ENCODE peak calls at places on chromosome 17, in four cellular contexts. One of them, this sample, is unnamed.
A peak's percentile ranks its signal among the peaks of the same experiment; 100 is the strongest.

GRCh38 chr17:56577810-56578209 is 15.7 kb upstream of the NOG start:
- DNase-seq in CD4-positive, alpha-beta T cell: no peak
- DNase-seq in esophagus muscularis mucosa: no peak
- DNase-seq in dorsolateral prefrontal cortex: no peak
- DNase-seq in this sample: no peak

GRCh38 chr17:19310151-19310550 is 52.4 kb downstream of the B9D1 start:
- DNase-seq in CD4-positive, alpha-beta T cell: no peak
- DNase-seq in esophagus muscularis mucosa: no peak
- DNase-seq in dorsolateral prefrontal cortex: peak; percentile 37
- DNase-seq in this sample: no peak

GRCh38 chr17:2183346-2183745 is 120.2 kb downstream of the SMG6 start:
- DNase-seq in CD4-positive, alpha-beta T cell: no peak
- DNase-seq in esophagus muscularis mucosa: no peak
- DNase-seq in dorsolateral prefrontal cortex: no peak
- DNase-seq in this sample: no peak

GRCh38 chr17:16288860-16289571 is 64.3 kb downstream of the CENPV start:
- DNase-seq in CD4-positive, alpha-beta T cell: no peak
- DNase-seq in esophagus muscularis mucosa: no peak
- DNase-seq in dorsolateral prefrontal cortex: no peak
- DNase-seq in this sample: no peak

GRCh38 chr17:32684087-32684828 is 192.7 kb downstream of the MYO1D start:
- DNase-seq in CD4-positive, alpha-beta T cell: no peak
- DNase-seq in esophagus muscularis mucosa: no peak
- DNase-seq in dorsolateral prefrontal cortex: no peak
- DNase-seq in this sample: no peak

GRCh38 chr17:404703-405102 is 52.1 kb upstream of the RPH3AL start:
- DNase-seq in CD4-positive, alpha-beta T cell: no peak
- DNase-seq in esophagus muscularis mucosa: no peak
- DNase-seq in dorsolateral prefrontal cortex: no peak
- DNase-seq in this sample: no peak

GRCh38 chr17:49775546-49776260 is 11.8 kb upstream of the FAM117A start:
- DNase-seq in CD4-positive, alpha-beta T cell: no peak
- DNase-seq in esophagus muscularis mucosa: no peak
- DNase-seq in dorsolateral prefrontal cortex: no peak
- DNase-seq in this sample: no peak

GRCh38 chr17:69551212-69552010 is 136.9 kb downstream of the MAP2K6 start:
- DNase-seq in CD4-positive, alpha-beta T cell: no peak
- DNase-seq in esophagus muscularis mucosa: no peak
- DNase-seq in dorsolateral prefrontal cortex: no peak
- DNase-seq in this sample: no peak

GRCh38 chr17:64491995-64492394 is 4.9 kb downstream of the POLG2 start:
- DNase-seq in CD4-positive, alpha-beta T cell: no peak
- DNase-seq in esophagus muscularis mucosa: no peak
- DNase-seq in dorsolateral prefrontal cortex: no peak
- DNase-seq in this sample: no peak

GRCh38 chr17:48818361-48818841 is 1.4 kb upstream of the TTLL6 start:
- DNase-seq in CD4-positive, alpha-beta T cell: no peak
- DNase-seq in esophagus muscularis mucosa: no peak
- DNase-seq in dorsolateral prefrontal cortex: no peak
- DNase-seq in this sample: no peak

GRCh38 chr17:69909389-69909788 is 165.6 kb upstream of the KCNJ16 start:
- DNase-seq in CD4-positive, alpha-beta T cell: no peak
- DNase-seq in esophagus muscularis mucosa: no peak
- DNase-seq in dorsolateral prefrontal cortex: no peak
- DNase-seq in this sample: no peak

GRCh38 chr17:81137248-81137647 is 28.1 kb upstream of the PVALEF start:
- DNase-seq in CD4-positive, alpha-beta T cell: no peak
- DNase-seq in esophagus muscularis mucosa: no peak
- DNase-seq in dorsolateral prefrontal cortex: no peak
- DNase-seq in this sample: no peak

GRCh38 chr17:6455321-6455705 is 11.1 kb downstream of the PIMREG start:
- DNase-seq in CD4-positive, alpha-beta T cell: peak; percentile 30
- DNase-seq in esophagus muscularis mucosa: no peak
- DNase-seq in dorsolateral prefrontal cortex: no peak
- DNase-seq in this sample: no peak

GRCh38 chr17:22704674-22705073 is 1012.4 kb downstream of the KCNJ18 start:
- DNase-seq in CD4-positive, alpha-beta T cell: no peak
- DNase-seq in esophagus muscularis mucosa: no peak
- DNase-seq in dorsolateral prefrontal cortex: no peak
- DNase-seq in this sample: no peak

GRCh38 chr17:7852262-7852670 is 2.6 kb upstream of the TMEM88 start:
- DNase-seq in CD4-positive, alpha-beta T cell: peak; percentile 14
- DNase-seq in esophagus muscularis mucosa: no peak
- DNase-seq in dorsolateral prefrontal cortex: no peak
- DNase-seq in this sample: no peak

GRCh38 chr17:6542577-6542976 is 13.8 kb downstream of the PITPNM3 start:
- DNase-seq in CD4-positive, alpha-beta T cell: no peak
- DNase-seq in esophagus muscularis mucosa: no peak
- DNase-seq in dorsolateral prefrontal cortex: peak; percentile 4
- DNase-seq in this sample: no peak

GRCh38 chr17:29569245-29569950 is 897 bp downstream of the TP53I13 start:
- DNase-seq in CD4-positive, alpha-beta T cell: no peak
- DNase-seq in esophagus muscularis mucosa: no peak
- DNase-seq in dorsolateral prefrontal cortex: peak; percentile 39
- DNase-seq in this sample: peak; percentile 22

GRCh38 chr17:66308856-66309255 is 6.4 kb downstream of the PRKCA start:
- DNase-seq in CD4-positive, alpha-beta T cell: no peak
- DNase-seq in esophagus muscularis mucosa: no peak
- DNase-seq in dorsolateral prefrontal cortex: no peak
- DNase-seq in this sample: no peak

GRCh38 chr17:7969434-7969833 is 33.0 kb upstream of the GUCY2D start:
- DNase-seq in CD4-positive, alpha-beta T cell: no peak
- DNase-seq in esophagus muscularis mucosa: no peak
- DNase-seq in dorsolateral prefrontal cortex: no peak
- DNase-seq in this sample: no peak

GRCh38 chr17:48542956-48543853 is 1.7 kb downstream of the HOXB2 start:
- DNase-seq in CD4-positive, alpha-beta T cell: peak; percentile 18
- DNase-seq in esophagus muscularis mucosa: no peak
- DNase-seq in dorsolateral prefrontal cortex: no peak
- DNase-seq in this sample: no peak

GRCh38 chr17:83198366-83199341 is 119.2 kb downstream of the METRNL start:
- DNase-seq in CD4-positive, alpha-beta T cell: no peak
- DNase-seq in esophagus muscularis mucosa: no peak
- DNase-seq in dorsolateral prefrontal cortex: peak; percentile 32
- DNase-seq in this sample: peak; percentile 21

GRCh38 chr17:42845556-42845917 is 1.2 kb downstream of the AOC2 start:
- DNase-seq in CD4-positive, alpha-beta T cell: no peak
- DNase-seq in esophagus muscularis mucosa: no peak
- DNase-seq in dorsolateral prefrontal cortex: no peak
- DNase-seq in this sample: no peak

GRCh38 chr17:7034955-7035590 is 742 bp upstream of the SLC16A13 start:
- DNase-seq in CD4-positive, alpha-beta T cell: no peak
- DNase-seq in esophagus muscularis mucosa: no peak
- DNase-seq in dorsolateral prefrontal cortex: no peak
- DNase-seq in this sample: no peak

GRCh38 chr17:68646626-68647526 is 45.7 kb upstream of the FAM20A start:
- DNase-seq in CD4-positive, alpha-beta T cell: no peak
- DNase-seq in esophagus muscularis mucosa: no peak
- DNase-seq in dorsolateral prefrontal cortex: no peak
- DNase-seq in this sample: no peak

GRCh38 chr17:38425744-38426143 is 2.5 kb upstream of the ARHGAP23 start:
- DNase-seq in CD4-positive, alpha-beta T cell: no peak
- DNase-seq in esophagus muscularis mucosa: no peak
- DNase-seq in dorsolateral prefrontal cortex: no peak
- DNase-seq in this sample: no peak

GRCh38 chr17:13420294-13421277 is 181.1 kb downstream of the HS3ST3A1 start:
- DNase-seq in CD4-positive, alpha-beta T cell: no peak
- DNase-seq in esophagus muscularis mucosa: no peak
- DNase-seq in dorsolateral prefrontal cortex: no peak
- DNase-seq in this sample: no peak

GRCh38 chr17:81106716-81107115 is 58.6 kb upstream of the PVALEF start:
- DNase-seq in CD4-positive, alpha-beta T cell: no peak
- DNase-seq in esophagus muscularis mucosa: no peak
- DNase-seq in dorsolateral prefrontal cortex: no peak
- DNase-seq in this sample: no peak

GRCh38 chr17:27354051-27354490 is 60.2 kb downstream of the WSB1 start:
- DNase-seq in CD4-positive, alpha-beta T cell: no peak
- DNase-seq in esophagus muscularis mucosa: no peak
- DNase-seq in dorsolateral prefrontal cortex: no peak
- DNase-seq in this sample: no peak

GRCh38 chr17:57110579-57111367 is 25.7 kb downstream of the AKAP1 start:
- DNase-seq in CD4-positive, alpha-beta T cell: no peak
- DNase-seq in esophagus muscularis mucosa: no peak
- DNase-seq in dorsolateral prefrontal cortex: no peak
- DNase-seq in this sample: no peak

GRCh38 chr17:4533522-4534502 is 21.4 kb downstream of the MYBBP1A start:
- DNase-seq in CD4-positive, alpha-beta T cell: no peak
- DNase-seq in esophagus muscularis mucosa: no peak
- DNase-seq in dorsolateral prefrontal cortex: peak; percentile 94
- DNase-seq in this sample: no peak

GRCh38 chr17:45221081-45221996 is at the start of gene FMNL1:
- DNase-seq in CD4-positive, alpha-beta T cell: peak; percentile 49
- DNase-seq in esophagus muscularis mucosa: no peak
- DNase-seq in dorsolateral prefrontal cortex: no peak
- DNase-seq in this sample: no peak

GRCh38 chr17:43026610-43027009 is 1.6 kb downstream of the RND2 start:
- DNase-seq in CD4-positive, alpha-beta T cell: no peak
- DNase-seq in esophagus muscularis mucosa: no peak
- DNase-seq in dorsolateral prefrontal cortex: no peak
- DNase-seq in this sample: no peak

GRCh38 chr17:32833526-32833925 is 43.4 kb downstream of the MYO1D start:
- DNase-seq in CD4-positive, alpha-beta T cell: no peak
- DNase-seq in esophagus muscularis mucosa: no peak
- DNase-seq in dorsolateral prefrontal cortex: no peak
- DNase-seq in this sample: no peak

GRCh38 chr17:15220785-15221184 is 44.3 kb downstream of the PMP22 start:
- DNase-seq in CD4-positive, alpha-beta T cell: no peak
- DNase-seq in esophagus muscularis mucosa: no peak
- DNase-seq in dorsolateral prefrontal cortex: no peak
- DNase-seq in this sample: no peak

GRCh38 chr17:15955793-15956541 is 11.0 kb downstream of the ADORA2B start:
- DNase-seq in CD4-positive, alpha-beta T cell: no peak
- DNase-seq in esophagus muscularis mucosa: no peak
- DNase-seq in dorsolateral prefrontal cortex: no peak
- DNase-seq in this sample: no peak

DNA sequence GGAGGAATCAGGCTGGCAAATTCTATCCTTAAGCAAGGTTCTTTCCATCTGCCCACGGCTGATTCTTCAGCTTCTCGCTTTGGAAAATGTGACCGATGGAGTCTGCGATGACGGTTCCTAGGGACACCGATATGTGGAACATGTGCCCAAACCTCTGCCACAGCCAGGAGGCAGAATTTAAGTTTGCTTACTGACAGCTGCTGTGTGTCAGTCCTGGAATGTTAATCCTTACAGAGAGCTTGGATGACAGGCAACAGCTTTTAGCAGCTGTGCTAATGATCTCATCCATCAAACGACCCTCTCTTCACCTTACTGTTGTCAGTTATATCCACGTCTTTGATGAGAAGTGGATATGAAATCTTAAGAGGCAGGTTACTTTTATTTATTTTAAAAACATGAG is 11.4 kb upstream of the MYH13 start:
- DNase-seq in CD4-positive, alpha-beta T cell: no peak
- DNase-seq in esophagus muscularis mucosa: peak; percentile 50
- DNase-seq in dorsolateral prefrontal cortex: no peak
- DNase-seq in this sample: no peak
- TF ChIP-seq CTCF in CD4-positive, alpha-beta T cell: no peak
- TF ChIP-seq CTCF in esophagus muscularis mucosa: no peak
- TF ChIP-seq CTCF in dorsolateral prefrontal cortex: no peak
- TF ChIP-seq CTCF in this sample: no peak

GRCh38 chr17:39582658-39583057 is 25.1 kb downstream of the NEUROD2 start:
- DNase-seq in CD4-positive, alpha-beta T cell: no peak
- DNase-seq in esophagus muscularis mucosa: no peak
- DNase-seq in dorsolateral prefrontal cortex: no peak
- DNase-seq in this sample: no peak

GRCh38 chr17:39581071-39581831 is 26.5 kb downstream of the NEUROD2 start:
- DNase-seq in CD4-positive, alpha-beta T cell: no peak
- DNase-seq in esophagus muscularis mucosa: no peak
- DNase-seq in dorsolateral prefrontal cortex: no peak
- DNase-seq in this sample: no peak

GRCh38 chr17:39579318-39580081 is 28.2 kb downstream of the NEUROD2 start:
- DNase-seq in CD4-positive, alpha-beta T cell: no peak
- DNase-seq in esophagus muscularis mucosa: no peak
- DNase-seq in dorsolateral prefrontal cortex: no peak
- DNase-seq in this sample: no peak

GRCh38 chr17:39578272-39578671 is 29.4 kb downstream of the NEUROD2 start:
- DNase-seq in CD4-positive, alpha-beta T cell: no peak
- DNase-seq in esophagus muscularis mucosa: no peak
- DNase-seq in dorsolateral prefrontal cortex: no peak
- DNase-seq in this sample: no peak

DNA sequence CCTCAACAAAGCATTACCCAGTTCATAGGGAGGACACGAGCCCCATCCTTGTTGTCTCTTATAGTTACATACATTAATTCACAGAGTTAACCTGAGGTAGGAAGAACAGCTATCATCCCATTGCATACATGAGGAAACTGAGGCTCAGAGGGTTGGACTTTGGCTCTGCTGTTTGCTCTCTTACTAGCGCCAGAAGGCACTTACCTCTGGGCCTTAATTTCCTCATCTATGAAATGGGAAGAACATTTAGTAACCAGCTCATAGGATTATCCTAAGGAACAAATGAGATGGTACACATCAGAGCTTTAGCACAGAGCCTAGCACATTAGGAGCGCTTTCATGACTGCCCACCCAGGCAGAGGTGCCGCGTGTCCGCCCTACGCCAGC is 27.6 kb downstream of the NEUROD2 start:
- DNase-seq in CD4-positive, alpha-beta T cell: no peak
- DNase-seq in esophagus muscularis mucosa: no peak
- DNase-seq in dorsolateral prefrontal cortex: no peak
- DNase-seq in this sample: no peak
- TF ChIP-seq CTCF in CD4-positive, alpha-beta T cell: no peak
- TF ChIP-seq CTCF in esophagus muscularis mucosa: no peak
- TF ChIP-seq CTCF in dorsolateral prefrontal cortex: no peak
- TF ChIP-seq CTCF in this sample: no peak

GRCh38 chr17:17661834-17662233 is 19.4 kb upstream of the RAI1 start:
- DNase-seq in CD4-positive, alpha-beta T cell: no peak
- DNase-seq in esophagus muscularis mucosa: no peak
- DNase-seq in dorsolateral prefrontal cortex: no peak
- DNase-seq in this sample: no peak
- TF ChIP-seq CTCF in CD4-positive, alpha-beta T cell: no peak
- TF ChIP-seq CTCF in esophagus muscularis mucosa: no peak
- TF ChIP-seq CTCF in dorsolateral prefrontal cortex: no peak
- TF ChIP-seq CTCF in this sample: no peak

DNA sequence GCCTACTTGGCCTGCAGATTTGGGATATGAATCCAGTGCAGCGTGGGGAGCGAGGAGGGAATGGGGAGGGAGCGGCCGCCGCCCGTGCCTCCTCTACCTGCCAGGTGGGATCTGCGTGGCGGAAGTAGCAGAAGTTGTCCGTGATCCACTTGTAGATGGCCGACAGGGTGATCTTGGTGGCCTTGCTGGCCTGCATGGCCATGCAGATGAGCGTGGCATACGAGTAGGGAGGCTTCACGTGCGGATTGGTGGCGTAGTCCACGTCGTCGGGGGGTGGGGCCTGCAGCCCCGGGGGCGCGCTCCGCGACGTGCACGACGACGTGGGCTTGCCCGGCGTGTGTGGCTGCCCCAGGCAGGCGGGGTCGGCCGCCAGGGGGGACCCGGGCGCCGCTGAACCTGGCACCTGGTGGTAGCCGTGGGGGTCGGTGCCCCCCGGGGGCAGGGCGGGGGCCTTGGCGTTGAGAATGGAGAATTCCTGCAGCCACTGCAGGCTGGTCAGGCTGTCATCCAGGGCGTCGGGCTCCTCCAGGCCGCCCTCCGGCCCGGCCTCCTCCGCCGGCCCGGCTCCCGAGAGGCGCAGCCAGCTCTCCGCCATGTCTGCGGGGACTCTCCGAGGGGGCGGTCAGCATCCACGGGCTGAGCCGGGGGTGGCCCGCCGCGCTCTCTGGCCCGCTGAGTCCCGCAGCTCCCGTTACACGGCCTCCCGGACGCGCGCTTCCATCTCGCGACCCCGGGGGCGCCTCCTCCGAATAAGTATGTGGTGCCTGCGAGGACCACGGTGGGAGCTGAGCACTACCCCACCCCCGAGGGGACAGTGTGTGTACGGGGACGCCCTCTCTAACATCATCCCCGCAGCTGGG is 1.0 kb downstream of the FOXJ1 start:
- DNase-seq in CD4-positive, alpha-beta T cell: peak; percentile 29
- DNase-seq in esophagus muscularis mucosa: no peak
- DNase-seq in dorsolateral prefrontal cortex: no peak
- DNase-seq in this sample: no peak
- TF ChIP-seq CTCF in CD4-positive, alpha-beta T cell: no peak
- TF ChIP-seq CTCF in esophagus muscularis mucosa: no peak
- TF ChIP-seq CTCF in dorsolateral prefrontal cortex: no peak
- TF ChIP-seq CTCF in this sample: no peak

This sample was measured in omental fat pad.